ENCODE peak calls at places on chromosomes 7 and 10, in six cellular contexts. P is thoracic aorta, C is GM20000, F is psoas muscle, V is MCF 10A, B is fibroblast of the aortic adventitia. M is an unnamed sample.

GRCh38 chr10:35635576-35635975 is 6.5 kb downstream of the FZD8 start:
- DNase-seq in V (peak), C (peak), F (no peak), B (peak), P (no peak), M (peak)

GRCh38 chr10:26378763-26379361 is 59.3 kb upstream of the APBB1IP start:
- DNase-seq in F (no peak), P (no peak), B (peak), V (peak), C (no peak), M (no peak)

GRCh38 chr7:109473172-109473571 is 903.5 kb downstream of the DNAJB9 start:
- DNase-seq in C (no peak), V (no peak), B (no peak), P (no peak), F (no peak), M (no peak)

GRCh38 chr10:104045151-104046089 is 40.3 kb downstream of the COL17A1 start:
- DNase-seq in C (peak), P (no peak), F (no peak), B (peak), V (peak), M (peak)

GRCh38 chr10:116272497-116273221 is at the start of gene GFRA1:
- DNase-seq in P (no peak), V (no peak), C (peak), B (no peak), F (peak), M (no peak)

GRCh38 chr10:8235253-8236027 is 181.0 kb downstream of the GATA3 start:
- DNase-seq in B (no peak), P (no peak), F (no peak), V (no peak), C (no peak), M (no peak)

GRCh38 chr7:64883113-64883905 is 19.8 kb upstream of the ZNF273 start:
- DNase-seq in P (no peak), V (no peak), F (no peak), B (no peak), C (no peak), M (no peak)

GRCh38 chr10:4671451-4672145 is 154.4 kb upstream of the AKR1E2 start:
- DNase-seq in F (no peak), P (no peak), C (no peak), B (no peak), V (peak), M (no peak)

GRCh38 chr10:89042547-89042946 is 51.9 kb downstream of the FAS start:
- DNase-seq in F (no peak), V (peak), C (no peak), P (no peak), B (no peak), M (no peak)

GRCh38 chr10:79430946-79431345 is 14.5 kb downstream of the ZCCHC24 start:
- DNase-seq in P (no peak), C (no peak), B (no peak), V (no peak), F (peak), M (peak)

GRCh38 chr10:86646933-86647332 is 7.4 kb upstream of the OPN4 start:
- DNase-seq in C (no peak), P (no peak), F (no peak), B (no peak), V (no peak), M (no peak)

GRCh38 chr7:100897111-100897608 is 1.5 kb upstream of the ACHE start:
- DNase-seq in B (no peak), C (peak), V (no peak), F (peak), P (no peak), M (no peak)

GRCh38 chr7:34208878-34209621 is 303.7 kb downstream of the BMPER start:
- DNase-seq in P (no peak), V (no peak), F (peak), C (no peak), B (peak), M (no peak)

GRCh38 chr7:134767567-134768168 is 11.8 kb upstream of the CALD1 start:
- DNase-seq in V (no peak), C (peak), B (no peak), F (no peak), P (no peak), M (no peak)

GRCh38 chr7:131242123-131242650 is 85.5 kb upstream of the MKLN1 start:
- DNase-seq in C (no peak), V (no peak), P (no peak), F (no peak), B (no peak), M (no peak)

GRCh38 chr10:5814110-5815107 is 1.2 kb upstream of the GDI2 start:
- DNase-seq in F (no peak), V (peak), C (no peak), B (peak), P (no peak), M (no peak)

GRCh38 chr10:129023057-129023456 is 444.0 kb upstream of the MGMT start:
- DNase-seq in B (no peak), P (no peak), V (no peak), C (no peak), F (peak), M (no peak)

GRCh38 chr10:33136271-33136670 is 178.2 kb upstream of the ITGB1 start:
- DNase-seq in V (peak), P (no peak), F (no peak), B (no peak), C (no peak), M (no peak)

GRCh38 chr7:83190659-83191389 is 28.1 kb upstream of the PCLO start:
- DNase-seq in P (no peak), B (no peak), V (no peak), F (no peak), C (no peak), M (no peak)

GRCh38 chr7:106982415-106982814 is 62.1 kb upstream of the PRKAR2B start:
- DNase-seq in B (no peak), P (no peak), C (no peak), F (no peak), V (no peak), M (no peak)

GRCh38 chr7:40015790-40016296 is 65.8 kb downstream of the CDK13 start:
- DNase-seq in B (peak), V (peak), F (no peak), C (peak), P (no peak), M (peak)

GRCh38 chr7:53311205-53311604 is 275.8 kb downstream of the POM121L12 start:
- DNase-seq in F (no peak), P (no peak), V (no peak), B (no peak), C (no peak), M (no peak)

GRCh38 chr10:132178885-132179545 is 7.7 kb upstream of the DPYSL4 start:
- DNase-seq in B (no peak), P (no peak), V (no peak), F (peak), C (no peak), M (no peak)

GRCh38 chr10:62511238-62511637 is 137.1 kb downstream of the ZNF365 start:
- DNase-seq in P (no peak), C (no peak), V (no peak), F (no peak), B (no peak), M (no peak)

GRCh38 chr10:119025336-119025735 is 4.2 kb upstream of the NANOS1 start:
- DNase-seq in F (peak), B (peak), C (no peak), P (peak), V (peak), M (peak)

GRCh38 chr7:50092579-50093411 is at the start of gene ZPBP:
- DNase-seq in F (peak), C (peak), V (peak), P (no peak), B (peak), M (peak)

GRCh38 chr10:63437334-63437949 is 28.3 kb downstream of the JMJD1C start:
- DNase-seq in V (no peak), B (peak), F (no peak), C (no peak), P (no peak), M (peak)

GRCh38 chr7:81499262-81500116 is 270.4 kb downstream of the HGF start:
- DNase-seq in C (peak), V (peak), P (no peak), F (no peak), B (peak), M (peak)
- TF ChIP-seq CTCF in C (no peak), V (peak), P (peak), F (peak), B (peak), M (peak)

GRCh38 chr7:155788616-155789000 is 23.7 kb downstream of the SHH start:
- DNase-seq in V (peak), B (no peak), F (no peak), C (peak), P (no peak), M (no peak)
- TF ChIP-seq CTCF in V (no peak), B (no peak), F (no peak), C (no peak), P (no peak), M (no peak)

GRCh38 chr10:96511044-96511945 is 2.4 kb downstream of the TLL2 start:
- DNase-seq in P (no peak), V (peak), C (peak), B (peak), F (no peak), M (peak)
- TF ChIP-seq CTCF in P (peak), V (peak), C (peak), B (peak), F (peak), M (peak)

GRCh38 chr10:70956029-70956759 is 67.8 kb upstream of the PCBD1 start:
- DNase-seq in P (no peak), C (no peak), F (peak), V (no peak), B (no peak), M (no peak)
- TF ChIP-seq CTCF in P (no peak), C (no peak), F (no peak), V (no peak), B (no peak), M (peak)

GRCh38 chr7:99408347-99409191 is at the start of the genes BUD31 and PDAP1:
- DNase-seq in V (peak), B (peak), C (peak), F (peak), P (peak), M (peak)
- TF ChIP-seq CTCF in V (no peak), B (no peak), C (no peak), F (no peak), P (no peak), M (no peak)

GRCh38 chr10:18651324-18652007 is at the start of gene NSUN6:
- DNase-seq in P (peak), F (peak), B (peak), C (peak), V (peak), M (peak)
- TF ChIP-seq CTCF in P (no peak), F (peak), B (no peak), C (no peak), V (no peak), M (peak)

GRCh38 chr7:29158748-29159147 is 12.4 kb upstream of the CPVL start:
- DNase-seq in P (no peak), C (no peak), F (no peak), V (no peak), B (no peak), M (no peak)

GRCh38 chr7:29161226-29161625 is 14.9 kb upstream of the CPVL start:
- DNase-seq in C (no peak), P (no peak), B (no peak), F (no peak), V (no peak), M (no peak)

GRCh38 chr7:29160080-29160479 is 13.7 kb upstream of the CPVL start:
- DNase-seq in P (no peak), B (no peak), C (no peak), V (no peak), F (no peak), M (no peak)

GRCh38 chr7:29154076-29154475 is 7.7 kb upstream of the CPVL start:
- DNase-seq in B (no peak), P (no peak), V (no peak), C (no peak), F (no peak), M (no peak)

GRCh38 chr7:29156798-29157461 is 10.6 kb upstream of the CPVL start:
- DNase-seq in B (no peak), P (no peak), F (no peak), C (no peak), V (no peak), M (no peak)
- TF ChIP-seq CTCF in B (no peak), P (no peak), F (no peak), C (no peak), V (no peak), M (no peak)

GRCh38 chr10:77576007-77576367 is 61.6 kb downstream of the KCNMA1 start:
- DNase-seq in C (no peak), V (no peak), F (no peak), P (no peak), B (no peak), M (no peak)

GRCh38 chr10:77575271-77576006 is 62.2 kb downstream of the KCNMA1 start:
- DNase-seq in P (no peak), F (no peak), B (no peak), V (no peak), C (no peak), M (no peak)

GRCh38 chr10:77571490-77571889 is 66.1 kb downstream of the KCNMA1 start:
- DNase-seq in C (no peak), F (no peak), P (no peak), B (no peak), V (no peak), M (no peak)

GRCh38 chr10:77576633-77577032 is 61.0 kb downstream of the KCNMA1 start:
- DNase-seq in C (no peak), P (no peak), B (no peak), V (no peak), F (no peak), M (no peak)

GRCh38 chr10:77574436-77574835 is 63.2 kb downstream of the KCNMA1 start:
- DNase-seq in P (no peak), F (no peak), B (no peak), V (no peak), C (no peak), M (no peak)
- TF ChIP-seq CTCF in P (peak), F (no peak), B (no peak), V (no peak), C (no peak), M (peak)

M was measured in choroid plexus epithelial cell.